ENCODE peak calls at places on chromosome 2, in ten cellular contexts. N is stimulated activated CD8-positive, alpha-beta memory T cell treated with anti-CD3 and anti-CD28 coated beads, Interleukin-2, amount 100 ng/mL, for 1 hour; Y is pons; O is natural killer cell treated with Interleukin-12 subunit alpha and Interleukin-12 subunit beta and Interleukin-15 and Interleukin-18, amount 100 ng/mL, for 72 hours; T is H9; L is NCI-H1092 treated with DMSO at 0.1 percent for 48 hours; X is NCI-H774; H is midbrain; R is GM04503; A is stimulated activated CD4-positive, alpha-beta T cell treated with anti-CD3 and anti-CD28 coated beads, TNF-alpha, amount 100 ng/mL, for 48 hours. D is an unnamed sample.
A peak's percentile ranks its signal among the peaks of the same experiment; 100 is the strongest.

GRCh38 chr2:170465241-170465640 is 249.9 kb upstream of the SP5 start:
- DNase-seq in N (no peak), Y (no peak), O (no peak), T (no peak), L (no peak), X (no peak), H (no peak), R (no peak), A (no peak), D (no peak)

GRCh38 chr2:187382131-187382530 is 65.9 kb downstream of the CALCRL start:
- DNase-seq in N (no peak), Y (no peak), O (no peak), T (no peak), L (no peak), X (no peak), H (no peak), R (no peak), A (no peak), D (no peak)

GRCh38 chr2:238167761-238168160 is 9.0 kb downstream of the ERFE start:
- DNase-seq in N (no peak), Y (no peak), O (peak; percentile 51), T (no peak), L (no peak), X (no peak), H (no peak), R (no peak), A (no peak), D (no peak)

GRCh38 chr2:45128580-45128997 is 119.3 kb upstream of the SIX2 start:
- DNase-seq in N (no peak), Y (no peak), O (no peak), T (no peak), L (no peak), X (no peak), H (no peak), R (peak; percentile 85), A (no peak), D (no peak)

GRCh38 chr2:231132126-231132525 is 7.3 kb upstream of the HTR2B start:
- DNase-seq in N (no peak), Y (no peak), O (no peak), T (no peak), L (no peak), X (no peak), H (no peak), R (no peak), A (no peak), D (no peak)

GRCh38 chr2:186129767-186130581 is 356.1 kb upstream of the ZC3H15 start:
- DNase-seq in N (no peak), Y (no peak), O (no peak), T (no peak), L (peak; percentile 59), X (peak; percentile 31), H (no peak), R (no peak), A (no peak), D (no peak)

GRCh38 chr2:2324565-2325101 is 6.4 kb downstream of the MYT1L start:
- DNase-seq in N (no peak), Y (no peak), O (no peak), T (no peak), L (peak; percentile 80), X (peak; percentile 40), H (no peak), R (no peak), A (no peak), D (no peak)

GRCh38 chr2:191631754-191632153 is 46.2 kb upstream of the NABP1 start:
- DNase-seq in N (no peak), Y (no peak), O (no peak), T (no peak), L (no peak), X (no peak), H (no peak), R (peak; percentile 42), A (no peak), D (peak; percentile 67)

GRCh38 chr2:147468349-147468748 is 376.5 kb upstream of the ACVR2A start:
- DNase-seq in N (no peak), Y (no peak), O (no peak), T (no peak), L (no peak), X (no peak), H (no peak), R (no peak), A (no peak), D (no peak)

GRCh38 chr2:173706936-173707335 is 258.2 kb downstream of the SP3 start:
- DNase-seq in N (no peak), Y (no peak), O (no peak), T (no peak), L (no peak), X (no peak), H (no peak), R (no peak), A (no peak), D (no peak)

GRCh38 chr2:95278051-95278471 is 3.8 kb downstream of the PROM2 start:
- DNase-seq in N (no peak), Y (no peak), O (peak; percentile 34), T (no peak), L (no peak), X (no peak), H (no peak), R (peak; percentile 32), A (no peak), D (peak; percentile 41)

GRCh38 chr2:158894572-158894971 is 73.9 kb upstream of the TANC1 start:
- DNase-seq in N (no peak), Y (no peak), O (no peak), T (no peak), L (no peak), X (no peak), H (no peak), R (no peak), A (no peak), D (no peak)

GRCh38 chr2:144924827-144925226 is 404.9 kb upstream of the ZEB2 start:
- DNase-seq in N (no peak), Y (no peak), O (no peak), T (no peak), L (no peak), X (no peak), H (no peak), R (no peak), A (no peak), D (no peak)

GRCh38 chr2:23609254-23609653 is 224.3 kb downstream of the KLHL29 start:
- DNase-seq in N (no peak), Y (no peak), O (peak; percentile 23), T (no peak), L (no peak), X (no peak), H (no peak), R (no peak), A (no peak), D (no peak)

GRCh38 chr2:130769343-130769907 is 14.1 kb downstream of the AMER3 start:
- DNase-seq in N (no peak), Y (no peak), O (no peak), T (no peak), L (no peak), X (no peak), H (no peak), R (no peak), A (no peak), D (no peak)

GRCh38 chr2:5748941-5749731 is 57.0 kb downstream of the SOX11 start:
- DNase-seq in N (no peak), Y (no peak), O (no peak), T (no peak), L (no peak), X (no peak), H (peak; percentile 12), R (no peak), A (no peak), D (peak; percentile 86)

GRCh38 chr2:126543081-126543480 is 112.9 kb upstream of the GYPC start:
- DNase-seq in N (no peak), Y (no peak), O (no peak), T (no peak), L (no peak), X (no peak), H (no peak), R (no peak), A (no peak), D (no peak)

GRCh38 chr2:102753563-102754159 is 8.2 kb upstream of the TMEM182 start:
- DNase-seq in N (no peak), Y (peak; percentile 53), O (no peak), T (no peak), L (peak; percentile 33), X (peak; percentile 36), H (peak; percentile 37), R (peak; percentile 0), A (no peak), D (no peak)

GRCh38 chr2:14348247-14348646 is 284.3 kb upstream of the LRATD1 start:
- DNase-seq in N (no peak), Y (no peak), O (no peak), T (no peak), L (no peak), X (no peak), H (no peak), R (no peak), A (no peak), D (no peak)

GRCh38 chr2:171394164-171394725 is 39.5 kb downstream of the METTL8 start:
- DNase-seq in N (no peak), Y (no peak), O (no peak), T (no peak), L (no peak), X (no peak), H (no peak), R (no peak), A (no peak), D (no peak)

D was measured in Right ventricle myocardium inferior.